ENCODE peak calls at places on chromosome 11, in seven cellular contexts. Q is SK-N-SH, G is lower lobe of right lung, F is pancreas, I is H9, A is fibroblast of lung, W is IMR-90. B is an unnamed sample.

GRCh38 chr11:22433066-22433450 is 94.9 kb downstream of the SLC17A6 start:
- DNase-seq in G (no peak), Q (no peak), W (no peak), I (no peak), A (no peak), F (no peak), B (no peak)

GRCh38 chr11:83836883-83837654 is 550.9 kb upstream of the CCDC90B start:
- DNase-seq in I (peak), Q (peak), F (no peak), A (peak), G (no peak), W (peak), B (no peak)

GRCh38 chr11:78365381-78365792 is 52.2 kb downstream of the GAB2 start:
- DNase-seq in I (peak), Q (no peak), A (no peak), F (no peak), G (peak), W (no peak), B (no peak)

GRCh38 chr11:19345519-19345847 is 104.7 kb upstream of the E2F8 start:
- DNase-seq in A (no peak), G (no peak), F (peak), W (no peak), Q (peak), I (peak), B (no peak)

GRCh38 chr11:126476256-126476970 is 120.9 kb downstream of the ST3GAL4 start:
- DNase-seq in G (no peak), W (no peak), Q (peak), I (no peak), F (no peak), A (no peak), B (no peak)

GRCh38 chr11:100847696-100848216 is 160.7 kb downstream of the ARHGAP42 start:
- DNase-seq in F (no peak), I (no peak), G (no peak), A (no peak), Q (no peak), W (no peak), B (no peak)

GRCh38 chr11:130148927-130149326 is 10.7 kb upstream of the ST14 start:
- DNase-seq in F (no peak), Q (no peak), W (no peak), I (no peak), G (no peak), A (no peak), B (no peak)

GRCh38 chr11:134244593-134244992 is 8.6 kb downstream of the THYN1 start:
- DNase-seq in I (peak), W (peak), A (peak), F (no peak), Q (peak), G (no peak), B (no peak)

GRCh38 chr11:134562941-134563471 is 151.0 kb upstream of the B3GAT1 start:
- DNase-seq in W (no peak), F (no peak), A (no peak), I (no peak), G (no peak), Q (no peak), B (no peak)

GRCh38 chr11:70145025-70145529 is 58.0 kb upstream of the FADD start:
- DNase-seq in W (no peak), F (no peak), I (no peak), G (no peak), A (no peak), Q (no peak), B (no peak)

GRCh38 chr11:2886191-2886894 is 768 bp upstream of the CDKN1C start:
- DNase-seq in G (peak), W (no peak), A (peak), I (peak), Q (no peak), F (peak), B (no peak)

GRCh38 chr11:20599424-20600346 is at the start of gene SLC6A5:
- DNase-seq in A (peak), F (no peak), G (no peak), Q (no peak), W (peak), I (peak), B (no peak)

GRCh38 chr11:2382927-2383822 is 6.1 kb downstream of the CD81 start:
- DNase-seq in Q (no peak), A (peak), G (no peak), I (peak), W (peak), F (peak), B (peak)

GRCh38 chr11:77473001-77473800 is 693 bp downstream of the PAK1 start:
- DNase-seq in G (peak), I (peak), A (peak), W (no peak), F (peak), Q (peak), B (no peak)

GRCh38 chr11:22860241-22860640 is at the start of gene CCDC179:
- DNase-seq in A (no peak), G (no peak), W (no peak), F (no peak), I (peak), Q (no peak), B (no peak)

GRCh38 chr11:85661972-85662664 is 2.8 kb downstream of the CREBZF start:
- DNase-seq in A (peak), G (no peak), W (peak), Q (no peak), I (no peak), F (no peak), B (no peak)

GRCh38 chr11:40689823-40690222 is 769.6 kb downstream of the LRRC4C start:
- DNase-seq in F (no peak), G (no peak), A (no peak), Q (no peak), I (no peak), W (no peak), B (no peak)

GRCh38 chr11:1040428-1041148 is 4.1 kb upstream of the MUC6 start:
- DNase-seq in F (no peak), I (no peak), W (no peak), Q (no peak), G (no peak), A (peak), B (no peak)

GRCh38 chr11:132106336-132106982 is 736.0 kb downstream of the NTM start:
- DNase-seq in G (no peak), I (no peak), W (peak), F (no peak), A (no peak), Q (no peak), B (no peak)

GRCh38 chr11:126716456-126717083 is 284.0 kb downstream of the KIRREL3 start:
- DNase-seq in W (peak), A (peak), I (peak), F (no peak), Q (peak), G (no peak), B (no peak)

GRCh38 chr11:71421392-71421950 is 26.7 kb downstream of the DHCR7 start:
- DNase-seq in F (no peak), Q (no peak), A (no peak), I (no peak), W (no peak), G (no peak), B (no peak)

GRCh38 chr11:71420455-71421241 is 27.5 kb downstream of the DHCR7 start:
- DNase-seq in I (peak), Q (peak), W (peak), A (peak), G (no peak), F (no peak), B (no peak)

GRCh38 chr11:71423181-71423790 is 24.9 kb downstream of the DHCR7 start:
- DNase-seq in A (no peak), F (no peak), Q (no peak), G (no peak), W (no peak), I (no peak), B (no peak)

GRCh38 chr11:71414645-71415044 is 33.5 kb downstream of the DHCR7 start:
- DNase-seq in F (no peak), G (no peak), Q (no peak), A (no peak), I (no peak), W (no peak), B (no peak)

GRCh38 chr11:71418643-71419042 is 29.6 kb downstream of the DHCR7 start:
- DNase-seq in I (no peak), W (no peak), A (no peak), Q (no peak), G (no peak), F (no peak), B (no peak)
- H3K27ac ChIP-seq in I (no peak), W (no peak), A (no peak), Q (no peak), G (no peak), F (no peak), B (no peak)

GRCh38 chr11:6602096-6602940 is 1.1 kb downstream of the RRP8 start:
- DNase-seq in F (no peak), Q (peak), I (no peak), G (no peak), A (no peak), W (no peak), B (peak)

GRCh38 chr11:6606471-6607189 is 3.1 kb downstream of the ILK start:
- DNase-seq in G (peak), I (peak), W (peak), A (peak), Q (peak), F (peak), B (peak)

GRCh38 chr11:6604081-6604626 is 580 bp downstream of the ILK start:
- DNase-seq in I (peak), F (peak), W (peak), G (no peak), Q (peak), A (peak), B (peak)

GRCh38 chr11:6601041-6601461 is 2.4 kb downstream of the RRP8 start:
- DNase-seq in G (no peak), Q (no peak), A (no peak), I (no peak), W (no peak), F (peak), B (peak)

DNA sequence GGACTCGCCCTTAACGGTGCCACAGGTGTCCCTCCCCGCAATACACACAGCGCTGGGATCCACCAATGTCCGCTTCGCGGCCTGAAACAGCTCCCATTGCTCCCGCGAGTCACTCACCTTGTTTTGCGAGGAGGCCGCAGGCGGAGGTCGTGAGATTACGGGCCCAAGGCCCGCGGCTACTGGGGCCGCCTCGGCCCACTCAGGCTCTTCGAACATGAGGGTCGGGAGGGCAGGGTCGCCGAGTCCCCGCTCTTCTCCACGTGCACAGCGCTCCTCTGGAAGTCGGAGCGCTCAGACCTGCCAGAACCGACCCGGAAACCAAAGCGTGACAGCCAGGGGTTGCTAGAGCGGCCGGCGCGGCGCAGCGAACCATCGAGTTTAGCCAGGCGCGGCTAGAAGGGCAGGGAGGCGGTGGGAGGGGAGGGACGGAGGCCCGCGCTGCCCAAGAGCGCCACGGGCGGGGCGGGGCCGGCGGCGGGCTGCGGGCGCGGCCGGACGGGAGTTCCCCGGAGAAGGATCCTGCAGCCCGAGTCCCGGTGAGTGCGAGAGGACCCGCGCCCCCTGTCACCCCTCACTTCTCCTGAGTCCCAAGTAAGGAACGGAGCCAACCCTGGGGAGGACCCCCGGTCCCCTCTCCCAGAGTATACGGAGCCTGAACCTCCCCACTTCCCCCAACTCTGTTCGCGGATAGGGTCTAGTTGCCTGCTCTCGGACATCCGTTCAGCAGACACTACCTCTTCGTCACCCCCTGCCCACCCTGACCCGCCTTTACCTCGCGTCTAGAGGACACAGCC is at the start of the genes ILK and RRP8:
- DNase-seq in G (peak), F (peak), A (peak), I (peak), Q (peak), W (peak), B (peak)
- TF ChIP-seq CTCF in G (peak), F (no peak), A (peak), I (no peak), Q (no peak), W (peak), B (peak)

GRCh38 chr11:66855574-66856495 is 1.0 kb upstream of the LRFN4 start:
- DNase-seq in G (peak), I (peak), W (peak), F (peak), A (peak), Q (peak), B (peak)

GRCh38 chr11:66856496-66857233 is at the start of gene LRFN4:
- DNase-seq in I (no peak), A (no peak), G (no peak), Q (peak), W (no peak), F (no peak), B (no peak)

GRCh38 chr11:66857927-66858185 is 992 bp downstream of the LRFN4 start:
- DNase-seq in A (no peak), F (no peak), W (no peak), I (peak), G (no peak), Q (no peak), B (no peak)

GRCh38 chr11:66858186-66858938 is 1.5 kb downstream of the LRFN4 start:
- DNase-seq in A (no peak), Q (no peak), G (no peak), F (peak), I (no peak), W (no peak), B (no peak)

GRCh38 chr11:66857234-66857926 is 516 bp downstream of the LRFN4 start:
- DNase-seq in A (no peak), W (no peak), Q (peak), F (peak), I (peak), G (no peak), B (no peak)
- H3K27ac ChIP-seq in A (no peak), W (peak), Q (peak), F (no peak), I (no peak), G (peak), B (peak)

DNA sequence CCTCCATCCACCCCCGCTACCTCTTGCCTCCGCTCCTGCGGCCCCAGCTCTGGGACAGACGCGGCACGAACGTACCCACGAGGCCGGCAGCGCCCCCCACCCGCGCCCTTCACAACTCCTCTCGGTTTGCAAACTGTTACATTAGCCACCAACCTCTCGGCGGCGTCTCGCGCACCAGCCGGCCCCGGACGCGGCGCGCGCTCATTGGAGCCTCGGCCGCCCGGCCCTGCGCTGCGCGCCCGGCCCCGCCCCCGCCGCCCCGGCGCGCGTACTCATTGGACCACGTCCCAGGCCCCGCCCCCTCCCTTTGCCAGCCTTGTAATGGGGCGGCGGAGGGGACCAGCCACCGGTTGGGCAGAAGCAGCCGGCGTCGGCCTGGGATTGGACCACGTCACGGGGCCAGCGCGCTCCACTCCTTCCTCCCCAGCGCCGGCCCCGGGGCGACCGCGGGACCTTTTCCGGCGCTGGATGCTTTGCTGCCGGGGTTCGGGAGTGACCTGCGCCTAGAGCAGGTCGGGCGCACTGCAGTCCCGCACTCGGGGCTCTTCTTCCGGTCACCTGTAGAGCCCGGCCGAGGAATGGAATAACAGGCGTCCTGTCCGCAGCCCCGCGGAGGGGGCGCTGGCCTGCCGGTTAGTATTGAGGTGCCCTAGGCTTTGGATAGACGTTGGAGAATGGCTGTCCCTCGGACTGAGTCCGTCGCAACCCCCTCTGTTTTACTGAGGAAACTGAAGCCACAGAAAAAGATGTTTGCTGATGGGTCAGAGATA is at the start of gene HYOU1:
- DNase-seq in G (peak), W (peak), Q (peak), A (peak), I (peak), F (peak), B (peak)
- TF ChIP-seq CTCF in G (peak), W (peak), Q (peak), A (peak), I (peak), F (no peak), B (peak)

GRCh38 chr11:5596611-5597201 is at the start of gene TRIM6:
- DNase-seq in F (peak), A (peak), I (peak), Q (no peak), G (peak), W (peak), B (no peak)
- H3K27ac ChIP-seq in F (peak), A (peak), I (no peak), Q (no peak), G (peak), W (peak), B (peak)

DNA sequence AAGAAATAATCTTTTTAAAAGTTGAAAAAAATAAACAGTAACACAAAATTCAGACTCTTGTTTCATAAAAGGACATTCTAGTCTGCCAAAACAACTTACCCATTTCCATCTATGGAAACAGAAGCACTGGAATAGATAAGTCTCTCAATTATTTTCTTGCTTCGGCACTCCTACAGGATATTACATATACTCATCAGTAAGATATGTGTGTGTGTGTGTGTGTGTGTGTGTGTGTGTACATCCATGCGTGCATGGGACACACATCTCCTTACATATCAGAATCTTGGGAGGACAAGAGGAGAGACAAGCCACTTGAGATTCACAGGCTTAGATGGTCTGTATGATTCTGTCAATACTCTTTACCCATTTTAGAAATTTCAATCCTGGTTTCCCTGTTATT is 144.6 kb downstream of the ATG16L2 start:
- DNase-seq in Q (no peak), I (no peak), G (no peak), F (no peak), A (peak), W (peak), B (no peak)
- TF ChIP-seq CTCF in Q (no peak), I (no peak), G (no peak), F (no peak), A (no peak), W (no peak), B (no peak)

DNA sequence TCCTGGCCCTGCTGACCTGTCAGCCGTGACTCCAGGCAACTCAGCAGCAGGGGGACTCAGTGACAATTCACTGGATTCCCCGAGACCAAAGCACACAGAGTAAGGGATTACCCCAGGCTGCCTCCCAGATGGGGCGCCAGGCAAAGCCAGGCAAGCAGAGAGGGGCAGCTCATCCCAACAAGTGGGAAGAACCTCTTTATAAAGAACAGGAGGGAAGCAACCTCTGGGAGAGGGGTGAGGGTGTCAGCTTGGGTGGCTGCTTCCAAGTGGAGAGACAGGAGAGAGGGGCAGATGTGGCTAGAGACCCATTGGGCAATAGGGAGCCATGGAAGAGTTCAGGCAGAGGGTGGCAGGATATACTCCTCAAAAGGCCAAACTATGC is 1.2 kb downstream of the SLC22A12 start:
- DNase-seq in G (peak), W (no peak), A (no peak), F (no peak), Q (no peak), I (no peak), B (no peak)
- H3K27ac ChIP-seq in G (no peak), W (no peak), A (no peak), F (no peak), Q (no peak), I (no peak), B (no peak)

DNA sequence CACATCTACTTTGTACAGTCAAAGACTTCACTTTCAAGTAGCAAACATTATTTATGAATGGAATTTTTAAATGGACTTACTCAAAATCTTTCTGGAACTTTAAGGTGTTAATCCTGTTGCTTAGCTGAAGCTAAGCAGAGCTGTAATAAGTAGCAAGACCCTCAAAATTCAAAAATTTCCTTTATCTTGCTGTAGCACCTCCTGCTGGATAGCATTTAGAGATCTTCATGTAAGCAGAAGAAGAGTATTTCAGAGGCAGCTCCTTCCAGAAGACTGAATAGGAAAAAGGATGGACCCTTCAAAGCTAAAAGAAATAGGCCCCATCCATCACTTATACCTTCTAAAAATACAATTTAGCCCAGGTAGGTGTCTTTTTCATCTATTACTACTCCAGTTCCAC is 3.4 kb downstream of the PHF21A start:
- DNase-seq in W (no peak), Q (no peak), F (no peak), I (no peak), A (peak), G (no peak), B (no peak)
- TF ChIP-seq CTCF in W (peak), Q (peak), F (no peak), I (peak), A (peak), G (no peak), B (no peak)

GRCh38 chr11:94885133-94885532 is 88.2 kb downstream of the CWC15 start:
- DNase-seq in A (no peak), I (no peak), G (no peak), W (no peak), F (no peak), Q (no peak), B (no peak)
- H3K27ac ChIP-seq in A (no peak), I (no peak), G (no peak), W (no peak), F (no peak), Q (no peak), B (no peak)

GRCh38 chr11:65479184-65480145 is 19.4 kb upstream of the MALAT1 start:
- DNase-seq in Q (peak), W (peak), A (peak), I (peak), G (no peak), F (no peak), B (no peak)
- TF ChIP-seq CTCF in Q (peak), W (peak), A (peak), I (peak), G (peak), F (no peak), B (peak)